ENCODE peak calls at places on chromosomes 11 and 22, in eight cellular contexts. I is mammary epithelial cell, O is fibroblast of lung, G is endothelial cell of umbilical vein, W is neuronal stem cell, L is astrocyte, M is H9, K is neural progenitor cell. B is an unnamed sample.
A peak's percentile ranks its signal among the peaks of the same experiment; 100 is the strongest.

GRCh38 chr11:76329084-76329648 is 51.8 kb downstream of the THAP12 start:
- DNase-seq in K (peak; percentile 46), O (peak; percentile 63), I (no peak), W (no peak), L (peak; percentile 37), M (peak; percentile 49), G (no peak), B (no peak)

GRCh38 chr11:2107941-2108630 is 31.1 kb downstream of the IGF2 start:
- DNase-seq in L (no peak), W (no peak), G (no peak), O (no peak), I (no peak), K (no peak), M (no peak), B (no peak)

GRCh38 chr11:106961518-106961917 is 56.8 kb downstream of the GUCY1A2 start:
- DNase-seq in O (peak; percentile 94), L (peak; percentile 92), M (no peak), W (no peak), G (peak; percentile 10), K (no peak), I (peak; percentile 7), B (peak; percentile 90)

GRCh38 chr11:36231300-36231699 is 57.9 kb downstream of the COMMD9 start:
- DNase-seq in L (peak; percentile 67), M (no peak), W (no peak), O (peak; percentile 77), I (no peak), G (peak; percentile 86), K (no peak), B (peak; percentile 80)

GRCh38 chr11:43582837-43583462 is 97.6 kb upstream of the HSD17B12 start:
- DNase-seq in L (no peak), K (peak; percentile 54), W (no peak), I (no peak), G (no peak), O (no peak), M (peak; percentile 57), B (no peak)

GRCh38 chr11:111908639-111909305 is 2.8 kb downstream of the CRYAB start:
- DNase-seq in O (no peak), M (no peak), G (no peak), I (no peak), W (no peak), K (no peak), L (no peak), B (no peak)

GRCh38 chr11:117192401-117192875 is 6.7 kb upstream of the TAGLN start:
- DNase-seq in L (no peak), I (no peak), O (no peak), W (no peak), M (no peak), G (no peak), K (no peak), B (no peak)

GRCh38 chr22:30221121-30221992 is 25.2 kb downstream of the LIF start:
- DNase-seq in M (no peak), L (no peak), O (no peak), I (no peak), G (no peak), K (no peak), W (no peak), B (no peak)

GRCh38 chr22:17098379-17098819 is 13.6 kb downstream of the IL17RA start:
- DNase-seq in I (no peak), K (no peak), W (no peak), M (no peak), O (no peak), G (no peak), L (no peak), B (no peak)

GRCh38 chr11:83072689-83073242 is 1.1 kb upstream of the RAB30 start:
- DNase-seq in I (no peak), O (no peak), M (no peak), G (no peak), W (no peak), L (no peak), K (peak; percentile 11), B (no peak)

GRCh38 chr11:3879216-3879966 is 23.9 kb downstream of the STIM1 start:
- DNase-seq in L (no peak), G (no peak), M (no peak), W (no peak), I (no peak), O (no peak), K (no peak), B (no peak)

GRCh38 chr11:79414644-79415317 is 26.0 kb downstream of the TENM4 start:
- DNase-seq in M (no peak), I (peak; percentile 76), K (no peak), O (peak; percentile 83), L (peak; percentile 84), W (no peak), G (no peak), B (peak; percentile 62)

GRCh38 chr11:124867700-124868099 is 2.5 kb downstream of the ROBO3 start:
- DNase-seq in L (no peak), O (peak; percentile 48), G (peak; percentile 49), W (no peak), I (no peak), K (peak; percentile 78), M (peak; percentile 59), B (peak; percentile 64)

GRCh38 chr22:48153726-48154125 is 1391.3 kb downstream of the TBC1D22A start:
- DNase-seq in L (no peak), O (no peak), M (no peak), G (no peak), I (no peak), W (no peak), K (no peak), B (no peak)

GRCh38 chr11:40161855-40162410 is 1297.5 kb downstream of the LRRC4C start:
- DNase-seq in L (peak; percentile 62), W (no peak), G (no peak), O (no peak), M (no peak), K (no peak), I (no peak), B (no peak)

GRCh38 chr11:78140392-78141077 is 1.1 kb upstream of the ALG8 start:
- DNase-seq in I (no peak), M (no peak), L (no peak), G (no peak), K (no peak), O (no peak), W (no peak), B (no peak)

GRCh38 chr11:44711113-44711512 is 15.6 kb upstream of the TSPAN18 start:
- DNase-seq in L (no peak), I (no peak), G (no peak), K (peak; percentile 91), O (no peak), W (peak; percentile 77), M (peak; percentile 54), B (no peak)

DNA sequence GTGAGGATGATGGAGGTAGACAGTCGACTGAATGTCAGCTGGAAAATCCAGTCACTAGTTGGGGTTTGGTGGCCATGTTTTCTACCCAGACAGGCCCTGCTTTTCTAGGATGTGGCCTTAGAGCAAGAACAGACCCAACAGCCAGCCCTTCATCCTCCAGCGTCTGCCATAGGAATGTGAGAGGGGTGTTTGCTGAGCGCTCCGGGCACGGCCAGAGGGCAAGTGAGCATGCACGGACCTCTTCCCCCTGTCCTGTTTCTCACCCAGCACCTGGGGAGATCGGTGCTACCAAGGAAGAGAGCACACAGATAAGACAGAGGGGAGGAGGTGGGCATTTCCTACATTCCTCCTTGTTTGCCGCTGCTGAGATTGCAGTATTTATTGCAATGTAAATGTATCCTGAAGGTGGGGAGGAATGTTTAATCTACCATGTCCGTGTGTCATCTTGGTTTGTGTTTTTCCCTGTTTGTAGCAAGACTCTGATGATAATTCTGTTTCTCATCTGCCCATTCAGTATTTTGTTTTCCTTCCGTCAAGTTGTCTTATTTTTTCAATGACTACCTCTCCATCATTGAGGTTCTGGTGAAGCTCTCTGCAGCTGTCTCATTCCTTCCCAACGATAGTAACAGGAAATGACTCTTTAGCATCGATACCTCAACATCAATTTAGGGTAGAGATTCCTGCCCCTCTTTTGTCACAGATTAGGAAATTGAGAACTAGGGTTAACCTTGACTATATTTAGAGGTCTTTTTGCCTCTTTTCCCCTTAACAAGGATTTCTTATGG is 4.9 kb upstream of the ATF4 start:
- DNase-seq in I (no peak), M (no peak), W (no peak), G (no peak), O (no peak), K (no peak), L (no peak), B (no peak)
- H3K9ac ChIP-seq in I (no peak overlapping the region), M (no peak overlapping the region), W (peak overlapping the region; percentile 61), G (no peak overlapping the region), O (no peak overlapping the region), K (no peak overlapping the region), L (peak overlapping the region; percentile 16), B (peak overlapping the region; percentile 9)

GRCh38 chr11:123132881-123133280 is 62.2 kb downstream of the CLMP start:
- DNase-seq in M (no peak), L (no peak), K (no peak), O (no peak), I (no peak), W (no peak), G (no peak), B (no peak)

GRCh38 chr11:123125169-123125568 is 63.2 kb upstream of the HSPA8 start:
- DNase-seq in L (no peak), I (no peak), O (no peak), M (no peak), G (no peak), W (no peak), K (no peak), B (no peak)

GRCh38 chr11:123129920-123130319 is 65.1 kb downstream of the CLMP start:
- DNase-seq in L (peak; percentile 91), G (no peak), O (peak; percentile 42), M (no peak), K (no peak), I (peak; percentile 62), W (no peak), B (peak; percentile 74)
- H3K4me1 ChIP-seq in L (peaks cover 18% of the 10 kb centered on the region), G (peaks cover 3% of the 10 kb centered on the region), O (peaks cover 2% of the 10 kb centered on the region), M (peaks cover 3% of the 10 kb centered on the region), K (peaks cover 4% of the 10 kb centered on the region), I (peaks cover 10% of the 10 kb centered on the region), W (peaks cover 2% of the 10 kb centered on the region), B (peaks cover 47% of the 10 kb centered on the region)

DNA sequence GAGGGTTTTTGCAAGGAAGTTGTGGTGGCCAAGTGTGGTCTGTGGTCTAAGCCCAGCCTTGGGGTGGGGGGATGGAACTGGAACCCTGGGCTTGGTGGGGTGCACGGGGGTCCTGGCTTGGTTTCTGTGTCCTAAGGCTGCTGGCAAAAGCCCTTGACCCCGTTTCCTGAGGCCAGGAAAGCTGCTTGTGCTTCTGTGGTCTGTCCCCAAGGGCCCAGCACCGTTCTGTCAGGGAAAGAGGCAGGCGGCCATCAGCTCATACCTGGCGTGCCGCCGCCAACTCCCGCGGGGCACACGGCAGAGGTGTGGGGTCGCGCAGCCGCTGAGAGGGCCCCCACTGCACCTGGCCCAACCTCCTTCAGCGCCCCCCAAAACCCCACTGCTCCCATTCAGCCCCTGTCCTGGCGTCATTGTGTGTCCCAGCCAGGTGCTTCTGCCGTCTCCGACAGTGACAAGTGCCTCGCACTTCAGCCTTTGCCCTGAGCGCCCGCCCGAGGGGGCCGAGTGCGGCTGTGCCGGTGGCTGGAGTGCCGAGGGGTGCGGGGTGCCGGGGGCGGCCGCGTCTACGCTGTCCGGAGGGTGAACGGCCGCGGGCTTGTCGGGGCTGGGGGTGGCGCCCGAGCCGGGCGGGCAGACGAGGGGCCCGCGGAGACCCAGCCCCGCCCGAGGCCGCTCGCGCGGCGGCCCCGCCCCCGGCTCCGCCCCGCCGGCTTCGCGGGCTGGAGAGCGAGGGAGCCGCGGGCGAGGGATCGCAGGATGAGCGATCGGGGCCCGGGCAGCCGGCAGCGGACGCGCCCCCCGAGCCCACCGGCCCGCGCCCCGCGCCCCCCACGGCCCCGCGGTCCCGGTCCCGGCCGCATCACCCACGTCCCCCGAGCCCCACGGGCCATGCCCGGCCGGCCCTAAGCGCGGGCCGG is at the start of gene CNIH2:
- DNase-seq in G (no peak), M (no peak), K (peak; percentile 82), W (no peak), L (no peak), O (no peak), I (no peak), B (peak; percentile 68)
- H3K9ac ChIP-seq in G (no peak within 1 kb of the TSS), M (no peak within 1 kb of the TSS), K (no peak within 1 kb of the TSS), W (peak within 1 kb of the TSS; percentile 88), L (peak within 1 kb of the TSS; percentile 59), O (peak within 1 kb of the TSS; percentile 2), I (no peak within 1 kb of the TSS), B (no peak within 1 kb of the TSS)

GRCh38 chr11:68326334-68327215 is 14.2 kb downstream of the LRP5 start:
- DNase-seq in M (no peak), I (no peak), W (no peak), G (no peak), L (no peak), K (no peak), O (no peak), B (no peak)
- H3K4me1 ChIP-seq in M (peaks cover 13% of the 10 kb centered on the region), I (peaks cover 37% of the 10 kb centered on the region), W (peaks cover 51% of the 10 kb centered on the region), G (peaks cover 48% of the 10 kb centered on the region), L (peaks cover 13% of the 10 kb centered on the region), K (peaks cover 62% of the 10 kb centered on the region), O (peaks cover 4% of the 10 kb centered on the region), B (peaks cover 18% of the 10 kb centered on the region)